ENCODE peak calls at places on chromosomes 11 and 22, in five cellular contexts. One of them, this sample, is unnamed.
A peak's percentile ranks its signal among the peaks of the same experiment; 100 is the strongest.

GRCh38 chr22:49185312-49185969 is 642.2 kb downstream of the BRD1 start:
- DNase-seq in upper lobe of right lung: no peak
- DNase-seq in neural crest cell: no peak
- DNase-seq in GM10248: no peak
- DNase-seq in neural progenitor cell: no peak
- DNase-seq in this sample: no peak

GRCh38 chr11:69155302-69156198 is at the start of gene SMIM38:
- DNase-seq in upper lobe of right lung: peak; percentile 65
- DNase-seq in neural crest cell: no peak
- DNase-seq in GM10248: peak; percentile 76
- DNase-seq in neural progenitor cell: no peak
- DNase-seq in this sample: no peak

GRCh38 chr11:57375490-57375889 is 5.5 kb downstream of the PRG3 start:
- DNase-seq in upper lobe of right lung: no peak
- DNase-seq in neural crest cell: no peak
- DNase-seq in GM10248: no peak
- DNase-seq in neural progenitor cell: no peak
- DNase-seq in this sample: no peak

GRCh38 chr11:118224512-118225180 is at the start of gene JAML:
- DNase-seq in upper lobe of right lung: no peak
- DNase-seq in neural crest cell: no peak
- DNase-seq in GM10248: peak; percentile 38
- DNase-seq in neural progenitor cell: no peak
- DNase-seq in this sample: no peak

GRCh38 chr22:24156146-24156914 is 25.0 kb upstream of the SUSD2 start:
- DNase-seq in upper lobe of right lung: peak; percentile 82
- DNase-seq in neural crest cell: no peak
- DNase-seq in GM10248: peak; percentile 82
- DNase-seq in neural progenitor cell: peak; percentile 71
- DNase-seq in this sample: no peak

GRCh38 chr22:45959719-45960476 is 17.1 kb downstream of the WNT7B start:
- DNase-seq in upper lobe of right lung: no peak
- DNase-seq in neural crest cell: no peak
- DNase-seq in GM10248: no peak
- DNase-seq in neural progenitor cell: no peak
- DNase-seq in this sample: no peak

GRCh38 chr11:65279713-65280459 is 18.1 kb downstream of the POLA2 start:
- DNase-seq in upper lobe of right lung: no peak
- DNase-seq in neural crest cell: no peak
- DNase-seq in GM10248: peak; percentile 55
- DNase-seq in neural progenitor cell: no peak
- DNase-seq in this sample: peak; percentile 97

GRCh38 chr22:44537016-44537936 is 39.2 kb upstream of the RTL6 start:
- DNase-seq in upper lobe of right lung: peak; percentile 27
- DNase-seq in neural crest cell: no peak
- DNase-seq in GM10248: no peak
- DNase-seq in neural progenitor cell: no peak
- DNase-seq in this sample: no peak

GRCh38 chr22:35477911-35478582 is 62.6 kb upstream of the RASD2 start:
- DNase-seq in upper lobe of right lung: no peak
- DNase-seq in neural crest cell: no peak
- DNase-seq in GM10248: no peak
- DNase-seq in neural progenitor cell: no peak
- DNase-seq in this sample: peak; percentile 71

GRCh38 chr22:43743131-43743530 is 69.0 kb downstream of the EFCAB6 start:
- DNase-seq in upper lobe of right lung: no peak
- DNase-seq in neural crest cell: no peak
- DNase-seq in GM10248: no peak
- DNase-seq in neural progenitor cell: peak; percentile 66
- DNase-seq in this sample: no peak

GRCh38 chr11:73784734-73785133 is 2.9 kb upstream of the MRPL48 start:
- DNase-seq in upper lobe of right lung: no peak
- DNase-seq in neural crest cell: no peak
- DNase-seq in GM10248: no peak
- DNase-seq in neural progenitor cell: no peak
- DNase-seq in this sample: no peak

GRCh38 chr11:73783483-73784020 is 4.1 kb upstream of the MRPL48 start:
- DNase-seq in upper lobe of right lung: no peak
- DNase-seq in neural crest cell: no peak
- DNase-seq in GM10248: no peak
- DNase-seq in neural progenitor cell: no peak
- DNase-seq in this sample: no peak

GRCh38 chr11:73784080-73784634 is 3.5 kb upstream of the MRPL48 start:
- DNase-seq in upper lobe of right lung: no peak
- DNase-seq in neural crest cell: no peak
- DNase-seq in GM10248: no peak
- DNase-seq in neural progenitor cell: no peak
- DNase-seq in this sample: no peak

GRCh38 chr11:73787643-73788537 is at the start of gene MRPL48:
- DNase-seq in upper lobe of right lung: peak; percentile 96
- DNase-seq in neural crest cell: peak; percentile 80
- DNase-seq in GM10248: peak; percentile 95
- DNase-seq in neural progenitor cell: peak; percentile 84
- DNase-seq in this sample: peak; percentile 70

GRCh38 chr11:73787051-73787642 is 527 bp upstream of the MRPL48 start:
- DNase-seq in upper lobe of right lung: no peak
- DNase-seq in neural crest cell: no peak
- DNase-seq in GM10248: no peak
- DNase-seq in neural progenitor cell: no peak
- DNase-seq in this sample: no peak
- TF ChIP-seq CTCF in upper lobe of right lung: no peak
- TF ChIP-seq CTCF in neural crest cell: no peak
- TF ChIP-seq CTCF in GM10248: no peak
- TF ChIP-seq CTCF in neural progenitor cell: no peak
- TF ChIP-seq CTCF in this sample: no peak

DNA sequence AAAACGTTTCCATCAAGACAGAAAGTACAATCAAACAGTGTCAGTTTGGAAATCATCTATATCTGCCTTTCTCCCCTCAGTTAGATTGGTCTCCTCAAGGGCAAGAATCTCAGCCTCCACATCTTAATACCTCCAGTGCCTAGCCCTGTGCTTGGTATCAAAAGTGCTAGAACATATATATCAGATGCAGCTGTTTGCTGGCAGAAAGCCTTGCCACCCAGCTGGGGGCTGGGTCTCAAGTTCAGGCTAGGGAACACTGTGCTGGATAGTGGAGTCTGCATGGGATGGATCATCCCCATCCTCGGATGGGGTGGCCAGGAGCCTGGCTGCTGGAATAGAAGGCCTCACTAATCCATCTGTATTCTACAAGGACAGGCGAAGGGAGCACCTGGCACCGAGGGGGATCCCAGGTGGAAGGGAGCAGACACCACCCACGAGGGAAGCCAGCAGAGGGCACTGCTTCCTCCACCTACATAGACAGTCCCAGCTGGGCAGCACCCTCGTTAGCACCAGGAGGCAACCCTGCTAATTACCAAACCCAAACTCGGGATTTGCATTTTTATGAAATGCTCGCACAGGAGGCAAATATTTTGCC is 602.2 kb downstream of the BUD13 start:
- DNase-seq in upper lobe of right lung: no peak
- DNase-seq in neural crest cell: no peak
- DNase-seq in GM10248: no peak
- DNase-seq in neural progenitor cell: no peak
- DNase-seq in this sample: no peak
- TF ChIP-seq CTCF in upper lobe of right lung: peak; percentile 34
- TF ChIP-seq CTCF in neural crest cell: peak; percentile 33
- TF ChIP-seq CTCF in GM10248: no peak
- TF ChIP-seq CTCF in neural progenitor cell: peak; percentile 47
- TF ChIP-seq CTCF in this sample: peak; percentile 61

GRCh38 chr11:17763244-17763643 is 28.7 kb downstream of the KCNC1 start:
- DNase-seq in upper lobe of right lung: no peak
- DNase-seq in neural crest cell: no peak
- DNase-seq in GM10248: no peak
- DNase-seq in neural progenitor cell: no peak
- DNase-seq in this sample: no peak

GRCh38 chr11:17763703-17764102 is 29.1 kb downstream of the KCNC1 start:
- DNase-seq in upper lobe of right lung: no peak
- DNase-seq in neural crest cell: no peak
- DNase-seq in GM10248: no peak
- DNase-seq in neural progenitor cell: no peak
- DNase-seq in this sample: no peak

GRCh38 chr11:17762309-17762974 is 27.9 kb downstream of the KCNC1 start:
- DNase-seq in upper lobe of right lung: no peak
- DNase-seq in neural crest cell: no peak
- DNase-seq in GM10248: peak; percentile 48
- DNase-seq in neural progenitor cell: no peak
- DNase-seq in this sample: no peak

GRCh38 chr11:17764446-17765218 is 30.1 kb downstream of the KCNC1 start:
- DNase-seq in upper lobe of right lung: peak; percentile 39
- DNase-seq in neural crest cell: peak; percentile 14
- DNase-seq in GM10248: no peak
- DNase-seq in neural progenitor cell: peak; percentile 93
- DNase-seq in this sample: no peak

GRCh38 chr11:17760102-17761029 is 25.8 kb downstream of the KCNC1 start:
- DNase-seq in upper lobe of right lung: no peak
- DNase-seq in neural crest cell: no peak
- DNase-seq in GM10248: peak; percentile 76
- DNase-seq in neural progenitor cell: peak; percentile 88
- DNase-seq in this sample: no peak
- TF ChIP-seq CTCF in upper lobe of right lung: peak; percentile 48
- TF ChIP-seq CTCF in neural crest cell: peak; percentile 56
- TF ChIP-seq CTCF in GM10248: peak; percentile 53
- TF ChIP-seq CTCF in neural progenitor cell: peak; percentile 84
- TF ChIP-seq CTCF in this sample: peak; percentile 45

GRCh38 chr11:61580292-61580888 is 486 bp downstream of the SYT7 start:
- DNase-seq in upper lobe of right lung: no peak
- DNase-seq in neural crest cell: no peak
- DNase-seq in GM10248: no peak
- DNase-seq in neural progenitor cell: peak; percentile 45
- DNase-seq in this sample: no peak
- TF ChIP-seq CTCF in upper lobe of right lung: peak; percentile 22
- TF ChIP-seq CTCF in neural crest cell: peak; percentile 12
- TF ChIP-seq CTCF in GM10248: no peak
- TF ChIP-seq CTCF in neural progenitor cell: peak; percentile 29
- TF ChIP-seq CTCF in this sample: no peak

GRCh38 chr22:37782340-37783168 is 25.2 kb upstream of the GCAT start:
- DNase-seq in upper lobe of right lung: no peak
- DNase-seq in neural crest cell: no peak
- DNase-seq in GM10248: no peak
- DNase-seq in neural progenitor cell: no peak
- DNase-seq in this sample: no peak
- TF ChIP-seq CTCF in upper lobe of right lung: no peak
- TF ChIP-seq CTCF in neural crest cell: peak; percentile 17
- TF ChIP-seq CTCF in GM10248: no peak
- TF ChIP-seq CTCF in neural progenitor cell: no peak
- TF ChIP-seq CTCF in this sample: peak; percentile 15

GRCh38 chr11:26134481-26135355 is 197.2 kb upstream of the ANO3 start:
- DNase-seq in upper lobe of right lung: no peak
- DNase-seq in neural crest cell: peak; percentile 1
- DNase-seq in GM10248: no peak
- DNase-seq in neural progenitor cell: peak; percentile 62
- DNase-seq in this sample: no peak
- TF ChIP-seq CTCF in upper lobe of right lung: no peak
- TF ChIP-seq CTCF in neural crest cell: peak; percentile 64
- TF ChIP-seq CTCF in GM10248: peak; percentile 48
- TF ChIP-seq CTCF in neural progenitor cell: peak; percentile 60
- TF ChIP-seq CTCF in this sample: peak; percentile 48

GRCh38 chr11:131692961-131693360 is 322.5 kb downstream of the NTM start:
- DNase-seq in upper lobe of right lung: no peak
- DNase-seq in neural crest cell: no peak
- DNase-seq in GM10248: no peak
- DNase-seq in neural progenitor cell: no peak
- DNase-seq in this sample: no peak

GRCh38 chr11:131690362-131690761 is 319.9 kb downstream of the NTM start:
- DNase-seq in upper lobe of right lung: no peak
- DNase-seq in neural crest cell: no peak
- DNase-seq in GM10248: no peak
- DNase-seq in neural progenitor cell: no peak
- DNase-seq in this sample: no peak

GRCh38 chr11:131690776-131691557 is 320.6 kb downstream of the NTM start:
- DNase-seq in upper lobe of right lung: no peak
- DNase-seq in neural crest cell: no peak
- DNase-seq in GM10248: peak; percentile 6
- DNase-seq in neural progenitor cell: no peak
- DNase-seq in this sample: no peak

GRCh38 chr11:131692151-131692550 is 321.7 kb downstream of the NTM start:
- DNase-seq in upper lobe of right lung: no peak
- DNase-seq in neural crest cell: no peak
- DNase-seq in GM10248: peak; percentile 5
- DNase-seq in neural progenitor cell: no peak
- DNase-seq in this sample: no peak

GRCh38 chr11:131691558-131692041 is 321.2 kb downstream of the NTM start:
- DNase-seq in upper lobe of right lung: no peak
- DNase-seq in neural crest cell: peak; percentile 66
- DNase-seq in GM10248: peak; percentile 58
- DNase-seq in neural progenitor cell: peak; percentile 80
- DNase-seq in this sample: no peak
- TF ChIP-seq CTCF in upper lobe of right lung: peak; percentile 44
- TF ChIP-seq CTCF in neural crest cell: peak; percentile 81
- TF ChIP-seq CTCF in GM10248: peak; percentile 49
- TF ChIP-seq CTCF in neural progenitor cell: peak; percentile 87
- TF ChIP-seq CTCF in this sample: peak; percentile 50